ENCODE peak calls at places on chromosome 10, in five cellular contexts. I is astrocyte, A is PC-3, S is mammary epithelial cell, C is MM.1S. Q is an unnamed sample. For H3K36me3, the result is how much of the 10 kb centered on the place peaks cover.

GRCh38 chr10:6469661-6470060 is 110.4 kb downstream of the PRKCQ start:
- DNase-seq in I (no peak), A (no peak), S (no peak), C (no peak), Q (no peak)

GRCh38 chr10:133388973-133389818 is 4.8 kb upstream of the MTG1 start:
- DNase-seq in I (no peak), A (no peak), S (no peak), C (peak), Q (no peak)

GRCh38 chr10:59281861-59282260 is 80.5 kb downstream of the FAM13C start:
- DNase-seq in I (no peak), A (no peak), S (no peak), C (no peak), Q (no peak)

GRCh38 chr10:17877121-17877520 is 68.0 kb downstream of the MRC1 start:
- DNase-seq in I (no peak), A (no peak), S (no peak), C (no peak), Q (no peak)

GRCh38 chr10:126058507-126058906 is 162.1 kb downstream of the FANK1 start:
- DNase-seq in I (no peak), A (no peak), S (no peak), C (no peak), Q (no peak)

GRCh38 chr10:16843252-16843870 is 26.1 kb upstream of the RSU1 start:
- DNase-seq in I (peak), A (peak), S (peak), C (peak), Q (peak)

GRCh38 chr10:104340099-104340594 is 1.9 kb upstream of the ITPRIP start:
- DNase-seq in I (no peak), A (no peak), S (no peak), C (no peak), Q (no peak)

GRCh38 chr10:6074489-6075301 is 12.5 kb upstream of the IL2RA start:
- DNase-seq in I (peak), A (peak), S (peak), C (no peak), Q (peak)

GRCh38 chr10:101172741-101173140 is 41.6 kb downstream of the TLX1 start:
- DNase-seq in I (no peak), A (no peak), S (no peak), C (no peak), Q (no peak)

GRCh38 chr10:132459252-132460028 is 62.4 kb downstream of the PWWP2B start:
- DNase-seq in I (no peak), A (no peak), S (no peak), C (no peak), Q (no peak)

GRCh38 chr10:3887404-3887803 is 102.4 kb upstream of the KLF6 start:
- DNase-seq in I (peak), A (no peak), S (no peak), C (no peak), Q (no peak)

DNA sequence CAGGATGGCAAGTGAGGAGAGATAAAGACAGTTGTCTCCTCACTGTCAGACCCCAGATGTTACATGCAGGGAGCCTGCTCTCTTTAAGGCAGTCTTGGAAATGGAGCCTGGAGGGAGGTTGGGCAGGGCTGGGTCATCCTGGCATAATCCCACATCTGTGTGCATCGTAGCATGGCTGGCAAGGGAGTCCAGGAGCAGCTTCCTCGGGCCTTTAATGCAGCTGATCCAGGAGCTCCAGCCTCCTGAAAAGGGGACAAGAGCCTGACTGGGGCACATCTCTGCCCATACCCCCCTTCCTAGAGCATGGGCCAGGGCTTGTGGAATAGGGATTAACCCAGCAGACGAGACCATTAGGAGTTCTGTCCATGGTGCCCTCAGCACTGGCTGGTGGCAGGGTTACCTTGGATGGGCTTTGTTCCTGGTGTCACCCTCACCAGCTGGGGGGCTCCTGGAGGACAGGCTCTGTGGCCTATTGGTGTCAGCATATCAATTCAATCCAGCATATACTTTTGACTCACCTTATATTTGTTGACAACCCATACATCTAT is 34.9 kb downstream of the TBATA start:
- DNase-seq in I (no peak), A (no peak), S (no peak), C (no peak), Q (no peak)
- H3K36me3 ChIP-seq in I (under half), A (under half), S (under half), C (under half), Q (under half)

DNA sequence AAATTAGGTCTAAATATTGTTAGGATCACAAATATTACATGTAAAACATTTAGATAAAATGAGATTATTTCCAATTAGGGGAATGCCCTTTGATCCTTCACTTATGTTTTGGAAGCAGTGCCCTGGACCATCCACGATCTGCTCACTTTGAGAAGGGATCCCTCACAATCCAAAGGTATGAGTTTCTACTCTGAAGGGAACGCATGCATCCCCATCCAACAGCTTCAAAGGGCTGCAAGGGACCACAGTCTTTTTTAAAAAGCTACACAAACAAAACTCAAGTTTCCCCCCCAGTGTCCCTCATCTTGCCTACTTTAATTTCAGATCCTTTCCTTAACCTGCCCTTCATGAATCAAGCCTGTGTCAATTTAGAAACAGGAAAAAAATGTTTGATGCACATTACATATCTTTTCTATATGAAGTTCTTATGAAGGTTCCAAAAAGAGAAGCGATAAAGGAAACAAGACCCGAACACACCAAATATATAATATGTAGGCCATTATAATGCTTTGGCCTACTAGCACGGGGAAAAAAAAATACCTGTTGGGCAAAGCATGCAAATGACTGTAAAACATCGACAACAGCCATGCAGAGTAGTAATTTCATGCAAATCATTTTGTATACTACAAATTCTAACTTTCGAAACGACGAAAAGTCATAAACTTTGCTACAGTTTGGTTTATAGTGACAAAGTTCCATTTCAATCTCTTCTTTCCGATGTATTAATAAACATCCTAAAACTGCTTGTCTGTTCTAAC is 2.0 kb downstream of the EIF3A start:
- DNase-seq in I (no peak), A (no peak), S (no peak), C (no peak), Q (no peak)
- H3K4me3 ChIP-seq in I (peak), A (peak), S (peak), C (peak), Q (peak)

GRCh38 chr10:123147635-123148413 is at the start of gene HMX2:
- DNase-seq in I (no peak), A (no peak), S (peak), C (no peak), Q (no peak)

GRCh38 chr10:123144697-123145541 is 3.0 kb upstream of the HMX2 start:
- DNase-seq in I (no peak), A (peak), S (peak), C (no peak), Q (no peak)

GRCh38 chr10:123145542-123146012 is 2.4 kb upstream of the HMX2 start:
- DNase-seq in I (no peak), A (no peak), S (no peak), C (no peak), Q (no peak)

GRCh38 chr10:123146892-123147634 is 873 bp upstream of the HMX2 start:
- DNase-seq in I (no peak), A (no peak), S (no peak), C (no peak), Q (no peak)

GRCh38 chr10:123146013-123146891 is 1.7 kb upstream of the HMX2 start:
- DNase-seq in I (no peak), A (no peak), S (no peak), C (no peak), Q (no peak)
- TF ChIP-seq EZH2 in I (peak), A (no peak), S (peak), C (no peak), Q (peak)

GRCh38 chr10:11478807-11479206 is 132.6 kb downstream of the USP6NL start:
- DNase-seq in I (no peak), A (no peak), S (no peak), C (no peak), Q (no peak)

GRCh38 chr10:11483189-11484148 is 128.0 kb downstream of the USP6NL start:
- DNase-seq in I (no peak), A (no peak), S (no peak), C (no peak), Q (no peak)

GRCh38 chr10:11479307-11479706 is 132.1 kb downstream of the USP6NL start:
- DNase-seq in I (no peak), A (no peak), S (no peak), C (no peak), Q (no peak)

GRCh38 chr10:11482306-11482705 is 129.1 kb downstream of the USP6NL start:
- DNase-seq in I (no peak), A (no peak), S (no peak), C (no peak), Q (no peak)

DNA sequence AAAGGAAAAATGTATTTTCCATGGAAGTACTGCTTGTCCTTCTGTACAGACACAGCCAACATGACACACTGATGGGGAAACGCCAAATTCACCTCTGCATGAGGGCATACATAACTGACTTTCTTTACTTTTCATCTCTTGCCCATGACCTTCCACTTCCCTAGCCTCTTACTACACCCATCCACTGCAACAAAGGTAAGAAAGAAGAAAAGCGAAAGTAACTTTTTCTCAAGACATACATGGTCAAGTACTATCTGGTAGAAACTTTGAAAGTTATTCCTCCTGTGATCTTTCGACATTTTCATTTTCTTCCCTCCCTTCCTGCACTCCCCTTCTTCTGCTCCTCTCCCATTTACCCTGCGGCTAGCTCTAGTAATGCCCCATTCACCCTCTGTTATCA is 130.8 kb downstream of the USP6NL start:
- DNase-seq in I (no peak), A (no peak), S (no peak), C (no peak), Q (no peak)
- H3K36me3 ChIP-seq in I (under half), A (under half), S (under half), C (under half), Q (under half)

DNA sequence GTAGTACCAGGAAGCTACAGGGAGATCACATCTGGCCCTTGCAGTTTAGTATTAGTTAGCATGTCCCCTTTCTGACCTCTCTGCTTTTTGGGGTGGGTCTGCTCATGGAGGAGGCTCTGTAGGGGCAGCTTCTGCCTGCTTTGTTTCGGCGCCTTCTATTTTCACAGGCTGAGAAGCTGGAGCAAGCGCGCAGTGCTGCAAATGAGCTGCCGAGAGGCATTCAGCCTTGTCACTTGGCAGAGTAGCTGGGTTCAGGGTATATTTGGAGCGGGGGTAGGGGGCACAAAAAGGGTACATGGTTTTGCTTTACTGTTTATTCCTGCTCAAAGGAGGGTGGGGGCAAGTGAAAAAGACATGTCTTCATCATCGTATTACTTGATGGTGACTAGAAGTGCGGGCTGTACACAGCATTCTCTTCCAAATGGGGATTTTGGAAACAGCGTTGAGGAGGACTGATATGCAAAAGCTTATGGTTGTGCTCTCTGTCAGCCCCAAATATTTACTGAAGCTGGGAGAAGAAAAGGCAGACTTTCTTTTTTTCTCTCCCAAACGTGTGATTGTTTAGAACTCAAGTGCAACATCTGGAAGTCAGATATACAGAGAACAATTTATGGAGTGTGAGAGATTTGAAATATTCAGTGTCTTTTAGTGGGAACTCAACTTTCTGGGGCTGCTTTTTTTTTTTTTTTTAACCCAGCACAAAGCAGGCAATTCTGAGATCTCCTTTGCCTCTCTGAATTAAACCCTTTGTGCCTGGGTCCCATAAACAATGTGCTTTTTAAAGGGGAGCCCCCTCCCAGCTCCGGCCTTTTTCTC is 146.5 kb downstream of the CELF2 start:
- DNase-seq in I (no peak), A (no peak), S (no peak), C (peak), Q (no peak)
- H3K4me3 ChIP-seq in I (peak), A (no peak), S (no peak), C (peak), Q (peak)

GRCh38 chr10:8054498-8055407 is at the start of gene GATA3:
- DNase-seq in I (peak), A (peak), S (peak), C (no peak), Q (peak)
- TF ChIP-seq EZH2 in I (peak), A (no peak), S (no peak), C (no peak), Q (peak)

DNA sequence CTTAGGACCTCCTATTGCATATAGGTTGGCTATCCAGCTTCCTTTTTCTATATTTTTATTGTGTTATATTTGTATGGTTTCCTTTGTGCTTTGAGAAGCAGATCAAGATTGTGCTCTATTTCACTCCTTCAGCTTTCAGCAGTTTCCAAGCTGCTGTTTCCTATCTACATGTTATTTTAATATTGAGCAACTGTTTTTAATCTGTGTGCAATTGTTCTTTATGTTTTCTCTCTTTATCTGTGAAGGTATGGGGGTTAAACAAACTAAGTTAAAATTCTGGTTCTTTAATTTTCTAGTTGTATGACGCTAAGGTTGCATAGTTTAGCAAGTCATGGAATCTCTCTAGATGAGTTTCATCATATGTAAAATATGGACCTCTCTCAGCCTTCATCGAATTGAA is 251.0 kb downstream of the GPR158 start:
- DNase-seq in I (no peak), A (no peak), S (no peak), C (no peak), Q (no peak)
- H3K36me3 ChIP-seq in I (under half), A (under half), S (under half), C (under half), Q (under half)

GRCh38 chr10:123417414-123417813 is 248.7 kb upstream of the GPR26 start:
- DNase-seq in I (no peak), A (no peak), S (no peak), C (no peak), Q (no peak)

GRCh38 chr10:123424537-123424936 is 241.6 kb upstream of the GPR26 start:
- DNase-seq in I (no peak), A (no peak), S (no peak), C (no peak), Q (no peak)

GRCh38 chr10:123427386-123427785 is 238.8 kb upstream of the GPR26 start:
- DNase-seq in I (no peak), A (peak), S (peak), C (no peak), Q (no peak)

GRCh38 chr10:123422261-123422660 is 243.9 kb upstream of the GPR26 start:
- DNase-seq in I (no peak), A (no peak), S (no peak), C (no peak), Q (no peak)

GRCh38 chr10:123421461-123421860 is 244.7 kb upstream of the GPR26 start:
- DNase-seq in I (no peak), A (no peak), S (no peak), C (no peak), Q (no peak)
- H3K4me3 ChIP-seq in I (no peak), A (no peak), S (no peak), C (no peak), Q (no peak)

DNA sequence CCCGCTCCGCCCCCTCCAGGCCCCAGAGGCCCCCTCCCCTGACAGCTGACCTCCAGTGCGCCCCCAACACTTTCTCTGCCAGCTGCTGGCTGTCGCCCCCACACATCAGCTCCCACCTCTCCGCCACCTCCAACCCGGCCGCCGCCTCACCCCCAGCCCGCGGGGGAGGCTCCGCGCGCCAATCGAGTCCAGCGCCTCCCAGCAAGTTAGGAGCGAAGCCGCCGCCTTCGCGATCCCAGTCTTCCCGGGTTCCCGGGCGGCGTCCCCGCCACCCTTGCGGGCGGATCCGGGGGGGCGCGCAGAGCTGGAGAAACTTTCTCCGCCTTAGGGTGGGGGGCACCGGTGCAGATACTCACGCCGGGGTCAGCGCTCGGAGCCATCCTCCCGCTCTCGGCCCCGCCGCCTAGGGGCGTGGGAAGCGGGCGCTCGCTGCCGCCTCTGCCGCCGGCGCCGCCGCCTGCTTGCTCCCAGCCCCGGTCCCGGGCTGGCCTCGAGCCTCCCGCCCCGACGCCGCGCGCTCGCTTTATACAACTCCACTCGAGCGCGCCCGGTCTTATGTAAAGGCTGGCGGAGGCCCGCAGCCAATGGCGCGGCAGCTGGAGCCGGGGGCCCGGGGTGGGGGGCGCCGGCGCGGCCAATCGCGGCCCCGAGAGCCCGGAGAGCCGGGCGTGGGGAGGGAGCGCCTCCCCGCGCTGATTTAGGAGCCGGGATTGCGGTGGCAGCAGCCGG is at the start of gene CRTAC1:
- DNase-seq in I (no peak), A (no peak), S (no peak), C (no peak), Q (peak)
- TF ChIP-seq EZH2 in I (peak), A (no peak), S (no peak), C (no peak), Q (peak)